ENCODE peak calls at places on chromosomes 13 and 19, in five cellular contexts. T is PC-9; F is SJSA1; C is RWPE2; A is CD4-positive, CD25-positive, alpha-beta regulatory T cell. D is an unnamed sample.

GRCh38 chr19:38710928-38711725 is 33.1 kb downstream of the CAPN12 start:
- DNase-seq in F (peak), A (no peak), C (no peak), T (no peak), D (no peak)

GRCh38 chr13:24053505-24054251 is 106.8 kb upstream of the SPATA13 start:
- DNase-seq in A (peak), C (no peak), F (peak), T (peak), D (peak)

GRCh38 chr19:5621945-5622464 is 571 bp downstream of the SAFB2 start:
- DNase-seq in A (no peak), T (no peak), F (peak), C (no peak), D (no peak)

GRCh38 chr13:71864094-71864980 is 2.7 kb downstream of the DACH1 start:
- DNase-seq in T (no peak), A (no peak), F (no peak), C (peak), D (no peak)

GRCh38 chr19:52188822-52189744 is 769 bp upstream of the PPP2R1A start:
- DNase-seq in C (no peak), T (no peak), F (no peak), A (peak), D (no peak)

GRCh38 chr19:10517760-10518443 is 655 bp upstream of the S1PR5 start:
- DNase-seq in F (no peak), T (no peak), A (no peak), C (no peak), D (no peak)

GRCh38 chr19:4102339-4103072 is 21.4 kb downstream of the MAP2K2 start:
- DNase-seq in C (no peak), T (no peak), F (no peak), A (no peak), D (no peak)

GRCh38 chr19:17718988-17719711 is at the start of gene MAP1S:
- DNase-seq in A (peak), T (peak), F (peak), C (no peak), D (peak)

GRCh38 chr13:48235100-48235813 is 2.3 kb downstream of the ITM2B start:
- DNase-seq in C (no peak), F (peak), A (peak), T (peak), D (peak)

GRCh38 chr13:66809496-66809895 is 420.6 kb downstream of the PCDH9 start:
- DNase-seq in A (no peak), T (no peak), F (no peak), C (no peak), D (no peak)

GRCh38 chr19:30830875-30831274 is 458.7 kb downstream of the ZNF536 start:
- DNase-seq in T (no peak), C (no peak), A (no peak), F (no peak), D (no peak)

GRCh38 chr13:27393101-27393500 is 31.3 kb upstream of the GTF3A start:
- DNase-seq in T (no peak), A (no peak), C (no peak), F (no peak), D (no peak)

GRCh38 chr19:14519245-14519859 is 1.2 kb upstream of the DNAJB1 start:
- DNase-seq in T (no peak), C (no peak), F (no peak), A (no peak), D (no peak)

GRCh38 chr19:54463531-54464043 is at the start of gene LENG9:
- DNase-seq in C (peak), F (peak), T (peak), A (peak), D (peak)

GRCh38 chr13:29654807-29655547 is 59.5 kb upstream of the SLC7A1 start:
- DNase-seq in F (peak), A (no peak), C (no peak), T (no peak), D (no peak)

GRCh38 chr19:6773323-6773931 is 919 bp downstream of the VAV1 start:
- DNase-seq in T (no peak), C (no peak), A (peak), F (no peak), D (peak)

GRCh38 chr13:96963786-96964475 is 30.3 kb downstream of the OXGR1 start:
- DNase-seq in F (no peak), C (no peak), T (peak), A (no peak), D (peak)

GRCh38 chr19:48644839-48645651 is 942 bp downstream of the CA11 start:
- DNase-seq in A (peak), T (peak), C (no peak), F (no peak), D (peak)

GRCh38 chr19:38321646-38322323 is 2.1 kb downstream of the KCNK6 start:
- DNase-seq in T (no peak), A (no peak), C (no peak), F (no peak), D (no peak)

GRCh38 chr19:39406656-39407393 is at the start of gene ZFP36:
- DNase-seq in C (no peak), F (peak), A (peak), T (peak), D (peak)

GRCh38 chr19:3483226-3483628 is at the start of gene SMIM44:
- DNase-seq in A (no peak), F (no peak), T (no peak), C (no peak), D (no peak)

GRCh38 chr13:91142572-91142971 is 204.9 kb upstream of the MIR17HG start:
- DNase-seq in T (peak), F (no peak), C (no peak), A (no peak), D (no peak)

GRCh38 chr19:38506723-38507550 is 73.4 kb downstream of the RYR1 start:
- DNase-seq in T (peak), C (peak), F (peak), A (peak), D (peak)

GRCh38 chr13:113367020-113367560 is 3.2 kb upstream of the GRTP1 start:
- DNase-seq in T (no peak), C (no peak), F (no peak), A (no peak), D (no peak)

GRCh38 chr19:3073159-3073563 is 10.9 kb upstream of the TLE5 start:
- DNase-seq in T (peak), C (no peak), F (no peak), A (no peak), D (no peak)

GRCh38 chr13:26498524-26499208 is 58.8 kb upstream of the WASF3 start:
- DNase-seq in C (no peak), T (no peak), F (no peak), A (no peak), D (no peak)

GRCh38 chr19:45117167-45117594 is 24.2 kb downstream of the PPP1R37 start:
- DNase-seq in A (peak), C (no peak), T (no peak), F (no peak), D (peak)

GRCh38 chr19:51777570-51778460 is 16.8 kb downstream of the FPR2 start:
- DNase-seq in A (peak), F (peak), C (no peak), T (peak), D (peak)

GRCh38 chr19:47729799-47730520 is 15.4 kb upstream of the NOP53 start:
- DNase-seq in A (no peak), C (no peak), F (no peak), T (peak), D (no peak)

GRCh38 chr13:30111810-30112209 is 195.5 kb downstream of the KATNAL1 start:
- DNase-seq in T (no peak), C (no peak), A (no peak), F (no peak), D (no peak)